ENCODE peak calls at places on chromosomes 12 and 14, in eight cellular contexts. T is K562, N is suprapubic skin, H is transverse colon, E is A549, C is body of pancreas, X is sigmoid colon, Q is adrenal gland. R is an unnamed sample.

GRCh38 chr12:121781751-121782615 is 11.5 kb downstream of the RHOF start:
- DNase-seq in T (peak), N (no peak), H (no peak), E (no peak), C (no peak), X (no peak), Q (no peak), R (no peak)

GRCh38 chr12:48869191-48869590 is 3.5 kb upstream of the RND1 start:
- DNase-seq in T (no peak), N (no peak), H (no peak), E (no peak), C (no peak), X (no peak), Q (no peak), R (no peak)

GRCh38 chr14:93332032-93332852 is 594 bp downstream of the BTBD7 start:
- DNase-seq in T (peak), N (no peak), H (peak), E (no peak), C (peak), X (peak), Q (peak), R (peak)

GRCh38 chr12:68559984-68560822 is 50.5 kb upstream of the RAP1B start:
- DNase-seq in T (peak), N (no peak), H (no peak), E (no peak), C (no peak), X (peak), Q (peak), R (no peak)

GRCh38 chr12:1660304-1661187 is 30.3 kb upstream of the ADIPOR2 start:
- DNase-seq in T (no peak), N (no peak), H (peak), E (no peak), C (peak), X (peak), Q (peak), R (peak)

GRCh38 chr12:94289551-94290312 is 141.4 kb downstream of the PLXNC1 start:
- DNase-seq in T (peak), N (no peak), H (no peak), E (no peak), C (no peak), X (no peak), Q (peak), R (no peak)

GRCh38 chr12:62913380-62913779 is 21.6 kb downstream of the PPM1H start:
- DNase-seq in T (no peak), N (no peak), H (no peak), E (no peak), C (no peak), X (no peak), Q (no peak), R (no peak)

GRCh38 chr12:132322206-132323132 is 6.9 kb downstream of the GALNT9 start:
- DNase-seq in T (no peak), N (no peak), H (no peak), E (no peak), C (no peak), X (peak), Q (no peak), R (no peak)

GRCh38 chr14:21510735-21511657 is at the start of gene METTL3:
- DNase-seq in T (peak), N (peak), H (peak), E (peak), C (peak), X (peak), Q (peak), R (peak)

GRCh38 chr12:59578239-59578638 is 17.6 kb upstream of the SLC16A7 start:
- DNase-seq in T (no peak), N (no peak), H (no peak), E (no peak), C (no peak), X (no peak), Q (no peak), R (no peak)

GRCh38 chr12:10027311-10028099 is 3.0 kb upstream of the CLEC9A start:
- DNase-seq in T (no peak), N (no peak), H (no peak), E (no peak), C (no peak), X (no peak), Q (peak), R (no peak)

GRCh38 chr14:55832974-55833373 is 253.0 kb downstream of the KTN1 start:
- DNase-seq in T (no peak), N (no peak), H (no peak), E (no peak), C (no peak), X (no peak), Q (no peak), R (no peak)

GRCh38 chr14:38255673-38256357 is at the start of gene CLEC14A:
- DNase-seq in T (no peak), N (peak), H (no peak), E (no peak), C (peak), X (no peak), Q (peak), R (no peak)

GRCh38 chr12:64098709-64099354 is 123.3 kb downstream of the KICS2 start:
- DNase-seq in T (no peak), N (no peak), H (no peak), E (no peak), C (peak), X (peak), Q (peak), R (no peak)

GRCh38 chr12:117100251-117100650 is 1.0 kb upstream of the TESC start:
- DNase-seq in T (peak), N (no peak), H (no peak), E (peak), C (no peak), X (peak), Q (peak), R (no peak)

GRCh38 chr12:46578190-46578982 is 205.8 kb upstream of the SLC38A2 start:
- DNase-seq in T (no peak), N (no peak), H (no peak), E (no peak), C (no peak), X (no peak), Q (no peak), R (no peak)

GRCh38 chr14:93219103-93219726 is 12.2 kb downstream of the UBR7 start:
- DNase-seq in T (peak), N (no peak), H (peak), E (peak), C (peak), X (no peak), Q (peak), R (peak)

GRCh38 chr12:34406228-34406995 is 384.1 kb downstream of the ALG10 start:
- DNase-seq in T (no peak), N (peak), H (peak), E (no peak), C (peak), X (peak), Q (no peak), R (peak)

GRCh38 chr12:45938566-45938965 is 51.8 kb downstream of the SCAF11 start:
- DNase-seq in T (no peak), N (no peak), H (no peak), E (no peak), C (no peak), X (no peak), Q (no peak), R (no peak)

GRCh38 chr14:50417853-50418252 is 21.2 kb upstream of the CDKL1 start:
- DNase-seq in T (no peak), N (no peak), H (no peak), E (no peak), C (no peak), X (no peak), Q (no peak), R (no peak)
- TF ChIP-seq CTCF in T (no peak), N (no peak), H (no peak), E (no peak), C (no peak), X (no peak), Q (no peak), R (no peak)

DNA sequence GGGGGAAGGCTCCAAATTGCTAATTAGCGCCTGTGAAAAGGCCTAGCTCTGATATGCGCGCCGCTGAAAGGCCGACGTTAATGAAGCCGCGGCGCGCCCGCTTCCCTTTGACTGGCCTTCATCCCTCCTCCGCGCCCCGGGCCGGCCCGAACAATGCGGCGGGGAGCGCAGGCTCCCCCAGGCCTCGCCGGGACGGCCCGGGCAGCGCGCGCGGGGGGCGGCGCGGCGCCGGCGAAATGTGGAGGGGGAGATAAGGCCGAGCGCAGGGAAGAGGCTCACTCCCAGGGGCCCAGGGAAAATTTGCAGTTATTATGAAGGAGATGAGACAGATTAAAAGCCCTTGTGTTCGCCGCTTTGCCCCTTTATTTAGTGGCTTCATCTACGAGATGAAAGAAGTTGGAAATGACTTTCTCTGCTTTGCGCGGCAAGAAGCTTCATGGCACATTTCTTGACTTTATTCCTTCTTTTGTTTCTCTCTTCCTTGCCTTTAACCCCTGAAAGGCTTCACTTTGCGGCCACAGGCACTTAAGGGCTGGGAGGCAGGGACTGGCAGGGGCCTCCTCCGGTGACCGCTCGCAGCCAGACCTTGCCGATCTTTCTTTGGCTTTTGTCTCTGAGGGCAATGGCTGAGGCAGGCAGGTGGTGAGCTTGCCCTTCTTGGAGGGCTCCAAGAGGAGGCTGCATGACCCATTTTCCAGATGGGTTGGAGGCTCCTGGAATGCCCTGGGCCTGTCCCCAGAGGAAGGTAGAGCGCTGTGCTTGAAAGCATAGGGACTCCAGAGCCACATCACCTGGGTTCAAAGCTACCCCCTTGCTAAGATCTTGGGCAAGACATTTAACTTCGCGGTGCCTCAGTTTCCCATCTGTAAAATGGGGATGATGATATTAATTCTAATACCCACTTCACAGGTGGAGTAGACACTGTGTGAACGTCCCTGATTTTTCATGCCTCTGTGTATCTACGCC is 12.7 kb upstream of the GPATCH2L start:
- DNase-seq in T (peak), N (no peak), H (no peak), E (no peak), C (no peak), X (no peak), Q (no peak), R (no peak)
- H3K4me3 ChIP-seq in T (peak), N (peak), H (peak), E (no peak), C (no peak), X (peak), Q (peak), R (no peak)

DNA sequence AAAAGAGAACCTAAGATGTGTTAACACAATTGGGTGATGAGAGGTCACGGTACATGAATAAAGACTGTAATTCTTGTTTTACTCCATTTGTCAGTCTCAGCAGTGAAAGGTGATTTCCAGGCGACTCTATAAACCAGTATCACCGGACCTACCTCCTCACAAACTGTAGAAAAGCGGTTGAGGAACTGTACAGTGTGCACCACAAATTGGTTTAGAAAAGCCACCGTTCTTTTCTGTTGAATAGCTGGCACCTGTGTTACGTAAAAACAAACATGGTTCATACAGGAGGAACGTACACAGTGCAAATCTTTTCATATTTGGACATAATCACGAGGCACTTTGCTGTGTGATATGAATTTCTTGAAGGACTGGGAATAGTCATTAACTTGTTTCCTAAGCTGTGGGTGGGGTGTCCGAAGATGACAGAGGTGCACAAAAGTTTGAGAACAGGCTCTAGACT is 665 bp downstream of the WASHC3 start:
- DNase-seq in T (peak), N (no peak), H (no peak), E (no peak), C (no peak), X (no peak), Q (no peak), R (no peak)
- TF ChIP-seq POLR2A in T (no peak), N (no peak), H (no peak), E (no peak), C (no peak), X (no peak), Q (no peak), R (no peak)

GRCh38 chr12:42587564-42588307 is 1.8 kb downstream of the PRICKLE1 start:
- DNase-seq in T (no peak), N (no peak), H (no peak), E (no peak), C (no peak), X (no peak), Q (no peak), R (no peak)

GRCh38 chr12:42589465-42590323 is at the start of gene PRICKLE1:
- DNase-seq in T (peak), N (no peak), H (peak), E (peak), C (peak), X (peak), Q (peak), R (no peak)

GRCh38 chr12:42588308-42588836 is 1.2 kb downstream of the PRICKLE1 start:
- DNase-seq in T (no peak), N (no peak), H (no peak), E (no peak), C (no peak), X (no peak), Q (no peak), R (no peak)

GRCh38 chr12:42590324-42590934 is 883 bp upstream of the PRICKLE1 start:
- DNase-seq in T (no peak), N (no peak), H (peak), E (peak), C (peak), X (peak), Q (peak), R (peak)

DNA sequence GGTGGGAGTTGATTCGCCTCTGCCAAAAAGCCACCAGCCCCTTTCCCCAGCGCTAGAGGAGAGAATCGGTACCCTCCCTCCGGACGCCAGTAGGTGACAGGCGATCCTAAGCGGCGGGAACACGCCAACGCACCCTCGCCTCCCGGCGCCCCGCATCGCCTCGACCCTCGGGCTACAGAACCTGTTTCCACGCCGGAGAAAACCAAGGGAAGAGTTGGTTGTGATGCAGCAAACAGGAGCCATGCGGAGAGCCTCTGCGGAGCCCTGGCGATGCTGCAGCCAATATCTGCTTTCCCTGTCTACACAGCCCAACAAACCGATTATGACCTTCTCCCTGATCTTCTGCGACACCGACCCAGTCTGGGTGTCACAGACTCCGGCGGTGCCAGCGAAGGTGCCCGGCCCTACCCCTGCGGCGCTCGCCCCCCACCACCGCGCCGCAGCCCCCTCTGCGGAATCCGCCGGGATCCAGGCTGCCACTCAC is 523 bp downstream of the PRICKLE1 start:
- DNase-seq in T (peak), N (no peak), H (peak), E (peak), C (peak), X (peak), Q (no peak), R (no peak)
- TF ChIP-seq CTCF in T (peak), N (peak), H (peak), E (peak), C (peak), X (peak), Q (peak), R (no peak)

GRCh38 chr14:32635103-32635719 is 303.5 kb upstream of the NPAS3 start:
- DNase-seq in T (no peak), N (no peak), H (no peak), E (no peak), C (no peak), X (no peak), Q (no peak), R (no peak)
- H3K4me3 ChIP-seq in T (no peak), N (peak), H (no peak), E (no peak), C (no peak), X (peak), Q (no peak), R (no peak)

DNA sequence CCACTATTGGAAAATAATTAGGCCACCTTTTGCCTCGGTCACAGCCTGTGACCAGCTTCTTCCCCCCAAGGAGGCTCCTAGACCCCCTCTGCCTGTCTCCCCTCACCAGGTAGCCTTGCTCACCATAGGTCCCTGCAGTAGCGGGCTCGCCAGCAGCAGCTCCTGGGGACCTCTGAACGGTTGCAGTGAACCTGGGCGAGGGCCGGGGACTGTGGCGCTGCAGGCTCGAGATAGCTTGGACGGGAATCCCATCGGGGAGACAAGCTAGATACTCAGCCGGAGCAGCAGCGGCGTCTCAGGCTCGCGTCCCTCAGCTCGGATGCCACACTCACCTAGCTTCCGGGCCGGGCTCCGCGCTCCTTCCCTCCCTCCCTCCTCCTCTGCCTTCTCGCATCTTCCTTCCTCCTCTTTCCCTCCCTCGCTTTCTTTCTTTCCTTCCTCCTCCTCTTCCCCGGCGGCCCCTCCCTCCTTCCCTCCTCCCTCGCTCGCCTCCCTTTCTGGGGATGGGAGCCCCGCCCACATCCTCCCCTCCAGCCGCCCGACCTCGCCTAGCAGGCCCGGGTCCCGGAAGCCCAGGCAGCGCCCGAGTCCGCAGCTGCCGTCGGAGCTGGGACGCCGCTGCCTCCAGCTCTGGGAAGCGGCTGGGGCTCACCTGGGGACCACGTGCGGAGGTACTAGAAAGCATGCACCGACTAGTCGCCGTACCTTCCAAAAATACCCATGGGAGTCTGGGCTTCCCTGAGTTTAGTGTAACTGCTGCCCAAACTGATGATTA is at the start of gene BMP4:
- DNase-seq in T (peak), N (peak), H (peak), E (no peak), C (peak), X (peak), Q (peak), R (peak)
- TF ChIP-seq POLR2A in T (no peak), N (no peak), H (peak), E (peak), C (no peak), X (peak), Q (peak), R (peak)

GRCh38 chr14:31788340-31788739 is 227.1 kb downstream of the NUBPL start:
- DNase-seq in T (no peak), N (no peak), H (no peak), E (no peak), C (no peak), X (no peak), Q (no peak), R (no peak)

GRCh38 chr14:31781578-31781977 is 220.4 kb downstream of the NUBPL start:
- DNase-seq in T (no peak), N (no peak), H (no peak), E (no peak), C (no peak), X (no peak), Q (no peak), R (no peak)

GRCh38 chr14:31785574-31785973 is 224.4 kb downstream of the NUBPL start:
- DNase-seq in T (no peak), N (no peak), H (no peak), E (no peak), C (no peak), X (no peak), Q (no peak), R (no peak)

GRCh38 chr14:31792726-31793125 is 231.5 kb downstream of the NUBPL start:
- DNase-seq in T (no peak), N (no peak), H (no peak), E (no peak), C (no peak), X (no peak), Q (no peak), R (no peak)

GRCh38 chr14:31787377-31787776 is 226.2 kb downstream of the NUBPL start:
- DNase-seq in T (peak), N (no peak), H (no peak), E (peak), C (no peak), X (no peak), Q (no peak), R (no peak)
- TF ChIP-seq CTCF in T (peak), N (no peak), H (peak), E (peak), C (no peak), X (no peak), Q (no peak), R (peak)

GRCh38 chr12:38350342-38351181 is 34.0 kb downstream of the ALG10B start:
- DNase-seq in T (no peak), N (no peak), H (no peak), E (no peak), C (no peak), X (no peak), Q (no peak), R (no peak)
- H3K4me3 ChIP-seq in T (no peak), N (no peak), H (no peak), E (no peak), C (no peak), X (no peak), Q (no peak), R (no peak)

GRCh38 chr14:23567186-23568020 is at the start of gene AP1G2:
- DNase-seq in T (peak), N (peak), H (peak), E (peak), C (peak), X (peak), Q (peak), R (peak)
- TF ChIP-seq POLR2A in T (peak), N (no peak), H (peak), E (peak), C (peak), X (no peak), Q (peak), R (peak)

DNA sequence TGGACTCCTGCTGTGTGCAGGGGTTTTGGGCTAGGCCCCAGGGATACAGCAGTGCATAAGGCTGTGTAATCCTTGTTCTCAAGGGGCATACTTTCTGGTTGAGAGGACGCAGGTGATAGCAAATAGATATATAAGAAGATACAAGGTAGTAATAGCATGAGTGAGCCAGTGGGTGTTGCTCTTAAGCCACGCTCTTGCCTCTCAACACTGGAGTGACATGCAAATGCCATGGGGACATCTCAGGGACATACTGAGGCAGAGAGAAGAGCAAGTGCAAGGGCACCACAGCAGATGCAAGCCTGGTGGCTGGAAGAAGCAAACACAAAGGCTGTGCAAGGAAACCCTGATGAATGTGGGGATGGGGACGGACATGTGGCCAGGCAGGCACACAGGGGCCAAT is 223.3 kb downstream of the CHST11 start:
- DNase-seq in T (peak), N (no peak), H (no peak), E (no peak), C (no peak), X (no peak), Q (no peak), R (no peak)
- TF ChIP-seq CTCF in T (peak), N (no peak), H (no peak), E (peak), C (peak), X (no peak), Q (no peak), R (peak)

R was measured in Peyer's patch.